ENCODE peak calls at places on chromosome 13, in seven cellular contexts. One of them, this sample, is unnamed.

GRCh38 chr13:78147905-78148304 is 229.3 kb upstream of the EDNRB start:
- DNase-seq in SIG-M5: no peak
- DNase-seq in T1000: no peak
- DNase-seq in AML-193: no peak
- DNase-seq in activated CD4-positive, alpha-beta T cell treated with anti-CD3 and anti-CD28 coated beads for 24 hours: no peak
- DNase-seq in stimulated activated CD8-positive, alpha-beta memory T cell treated with anti-CD3 and anti-CD28 coated beads, Interleukin-12 subunit alpha, Interleukin-12 subunit beta, amount 100 ng/mL, for 1 hour: no peak
- DNase-seq in caudate nucleus: no peak
- DNase-seq in this sample: no peak

GRCh38 chr13:111665691-111666095 is 345.3 kb downstream of the TEX29 start:
- DNase-seq in SIG-M5: no peak
- DNase-seq in AML-193: no peak
- DNase-seq in caudate nucleus: no peak
- DNase-seq in T1000: no peak
- DNase-seq in activated CD4-positive, alpha-beta T cell treated with anti-CD3 and anti-CD28 coated beads for 24 hours: no peak
- DNase-seq in stimulated activated CD8-positive, alpha-beta memory T cell treated with anti-CD3 and anti-CD28 coated beads, Interleukin-12 subunit alpha, Interleukin-12 subunit beta, amount 100 ng/mL, for 1 hour: no peak
- DNase-seq in this sample: no peak

GRCh38 chr13:51519839-51520238 is 64.4 kb upstream of the WDFY2 start:
- DNase-seq in stimulated activated CD8-positive, alpha-beta memory T cell treated with anti-CD3 and anti-CD28 coated beads, Interleukin-12 subunit alpha, Interleukin-12 subunit beta, amount 100 ng/mL, for 1 hour: no peak
- DNase-seq in caudate nucleus: no peak
- DNase-seq in AML-193: no peak
- DNase-seq in T1000: no peak
- DNase-seq in activated CD4-positive, alpha-beta T cell treated with anti-CD3 and anti-CD28 coated beads for 24 hours: no peak
- DNase-seq in SIG-M5: no peak
- DNase-seq in this sample: no peak

GRCh38 chr13:50645092-50645491 is 198.4 kb downstream of the DLEU7 start:
- DNase-seq in SIG-M5: no peak
- DNase-seq in caudate nucleus: no peak
- DNase-seq in activated CD4-positive, alpha-beta T cell treated with anti-CD3 and anti-CD28 coated beads for 24 hours: no peak
- DNase-seq in stimulated activated CD8-positive, alpha-beta memory T cell treated with anti-CD3 and anti-CD28 coated beads, Interleukin-12 subunit alpha, Interleukin-12 subunit beta, amount 100 ng/mL, for 1 hour: no peak
- DNase-seq in T1000: no peak
- DNase-seq in AML-193: no peak
- DNase-seq in this sample: no peak

GRCh38 chr13:21929400-21929799 is 258.5 kb downstream of the FGF9 start:
- DNase-seq in activated CD4-positive, alpha-beta T cell treated with anti-CD3 and anti-CD28 coated beads for 24 hours: no peak
- DNase-seq in stimulated activated CD8-positive, alpha-beta memory T cell treated with anti-CD3 and anti-CD28 coated beads, Interleukin-12 subunit alpha, Interleukin-12 subunit beta, amount 100 ng/mL, for 1 hour: no peak
- DNase-seq in AML-193: no peak
- DNase-seq in caudate nucleus: no peak
- DNase-seq in SIG-M5: no peak
- DNase-seq in T1000: no peak
- DNase-seq in this sample: no peak

GRCh38 chr13:97627566-97627965 is 193.6 kb downstream of the RAP2A start:
- DNase-seq in activated CD4-positive, alpha-beta T cell treated with anti-CD3 and anti-CD28 coated beads for 24 hours: no peak
- DNase-seq in AML-193: no peak
- DNase-seq in stimulated activated CD8-positive, alpha-beta memory T cell treated with anti-CD3 and anti-CD28 coated beads, Interleukin-12 subunit alpha, Interleukin-12 subunit beta, amount 100 ng/mL, for 1 hour: no peak
- DNase-seq in caudate nucleus: no peak
- DNase-seq in SIG-M5: no peak
- DNase-seq in T1000: no peak
- DNase-seq in this sample: no peak

GRCh38 chr13:109606404-109607028 is 179.9 kb downstream of the IRS2 start:
- DNase-seq in caudate nucleus: no peak
- DNase-seq in stimulated activated CD8-positive, alpha-beta memory T cell treated with anti-CD3 and anti-CD28 coated beads, Interleukin-12 subunit alpha, Interleukin-12 subunit beta, amount 100 ng/mL, for 1 hour: no peak
- DNase-seq in activated CD4-positive, alpha-beta T cell treated with anti-CD3 and anti-CD28 coated beads for 24 hours: no peak
- DNase-seq in T1000: no peak
- DNase-seq in AML-193: peak
- DNase-seq in SIG-M5: no peak
- DNase-seq in this sample: no peak

GRCh38 chr13:76438050-76438449 is 448.2 kb downstream of the KCTD12 start:
- DNase-seq in caudate nucleus: no peak
- DNase-seq in SIG-M5: no peak
- DNase-seq in activated CD4-positive, alpha-beta T cell treated with anti-CD3 and anti-CD28 coated beads for 24 hours: no peak
- DNase-seq in T1000: no peak
- DNase-seq in AML-193: no peak
- DNase-seq in stimulated activated CD8-positive, alpha-beta memory T cell treated with anti-CD3 and anti-CD28 coated beads, Interleukin-12 subunit alpha, Interleukin-12 subunit beta, amount 100 ng/mL, for 1 hour: no peak
- DNase-seq in this sample: no peak

GRCh38 chr13:27283906-27284523 is 13.4 kb downstream of the RASL11A start:
- DNase-seq in caudate nucleus: no peak
- DNase-seq in AML-193: peak
- DNase-seq in T1000: no peak
- DNase-seq in SIG-M5: no peak
- DNase-seq in activated CD4-positive, alpha-beta T cell treated with anti-CD3 and anti-CD28 coated beads for 24 hours: no peak
- DNase-seq in stimulated activated CD8-positive, alpha-beta memory T cell treated with anti-CD3 and anti-CD28 coated beads, Interleukin-12 subunit alpha, Interleukin-12 subunit beta, amount 100 ng/mL, for 1 hour: no peak
- DNase-seq in this sample: no peak

GRCh38 chr13:47837906-47838305 is 163.2 kb downstream of the SUCLA2 start:
- DNase-seq in activated CD4-positive, alpha-beta T cell treated with anti-CD3 and anti-CD28 coated beads for 24 hours: no peak
- DNase-seq in caudate nucleus: no peak
- DNase-seq in stimulated activated CD8-positive, alpha-beta memory T cell treated with anti-CD3 and anti-CD28 coated beads, Interleukin-12 subunit alpha, Interleukin-12 subunit beta, amount 100 ng/mL, for 1 hour: no peak
- DNase-seq in SIG-M5: no peak
- DNase-seq in AML-193: no peak
- DNase-seq in T1000: no peak
- DNase-seq in this sample: no peak

GRCh38 chr13:112700291-112701060 is 10.6 kb downstream of the ATP11A start:
- DNase-seq in SIG-M5: no peak
- DNase-seq in activated CD4-positive, alpha-beta T cell treated with anti-CD3 and anti-CD28 coated beads for 24 hours: no peak
- DNase-seq in T1000: no peak
- DNase-seq in stimulated activated CD8-positive, alpha-beta memory T cell treated with anti-CD3 and anti-CD28 coated beads, Interleukin-12 subunit alpha, Interleukin-12 subunit beta, amount 100 ng/mL, for 1 hour: no peak
- DNase-seq in AML-193: no peak
- DNase-seq in caudate nucleus: no peak
- DNase-seq in this sample: no peak

GRCh38 chr13:112696869-112697465 is 7.1 kb downstream of the ATP11A start:
- DNase-seq in AML-193: no peak
- DNase-seq in caudate nucleus: no peak
- DNase-seq in T1000: no peak
- DNase-seq in stimulated activated CD8-positive, alpha-beta memory T cell treated with anti-CD3 and anti-CD28 coated beads, Interleukin-12 subunit alpha, Interleukin-12 subunit beta, amount 100 ng/mL, for 1 hour: no peak
- DNase-seq in SIG-M5: no peak
- DNase-seq in activated CD4-positive, alpha-beta T cell treated with anti-CD3 and anti-CD28 coated beads for 24 hours: no peak
- DNase-seq in this sample: no peak

GRCh38 chr13:90760639-90761038 is 586.8 kb upstream of the MIR17HG start:
- DNase-seq in stimulated activated CD8-positive, alpha-beta memory T cell treated with anti-CD3 and anti-CD28 coated beads, Interleukin-12 subunit alpha, Interleukin-12 subunit beta, amount 100 ng/mL, for 1 hour: no peak
- DNase-seq in SIG-M5: no peak
- DNase-seq in T1000: no peak
- DNase-seq in activated CD4-positive, alpha-beta T cell treated with anti-CD3 and anti-CD28 coated beads for 24 hours: no peak
- DNase-seq in AML-193: no peak
- DNase-seq in caudate nucleus: no peak
- DNase-seq in this sample: no peak

GRCh38 chr13:48297131-48297786 is 6.3 kb upstream of the RB1 start:
- DNase-seq in T1000: no peak
- DNase-seq in SIG-M5: no peak
- DNase-seq in caudate nucleus: no peak
- DNase-seq in activated CD4-positive, alpha-beta T cell treated with anti-CD3 and anti-CD28 coated beads for 24 hours: no peak
- DNase-seq in stimulated activated CD8-positive, alpha-beta memory T cell treated with anti-CD3 and anti-CD28 coated beads, Interleukin-12 subunit alpha, Interleukin-12 subunit beta, amount 100 ng/mL, for 1 hour: no peak
- DNase-seq in AML-193: no peak
- DNase-seq in this sample: no peak

This sample was measured in stimulated activated CD4-positive, alpha-beta T cell treated with anti-CD3 and anti-CD28 coated beads, Interleukin-12 subunit alpha, Interleukin-12 subunit beta, amount 100 ng/mL, for 24 hours.